ENCODE peak calls at places on chromosomes 13 and 19, in four cellular contexts. One of them, this sample, is unnamed.

GRCh38 chr19:33197591-33198000 is 3.5 kb downstream of the LRP3 start:
- DNase-seq in Ammon's horn: no peak
- DNase-seq in anterior cingulate cortex: no peak
- DNase-seq in activated CD4-positive, alpha-beta T cell treated with anti-CD3 and anti-CD28 coated beads, Interleukin-2, amount 50 U/mL, for 1 hour: no peak
- DNase-seq in this sample: no peak

GRCh38 chr19:51695702-51696315 is 2.7 kb downstream of the SPACA6 start:
- DNase-seq in Ammon's horn: no peak
- DNase-seq in anterior cingulate cortex: no peak
- DNase-seq in activated CD4-positive, alpha-beta T cell treated with anti-CD3 and anti-CD28 coated beads, Interleukin-2, amount 50 U/mL, for 1 hour: no peak
- DNase-seq in this sample: no peak

GRCh38 chr13:94121686-94122085 is 357.8 kb downstream of the DCT start:
- DNase-seq in Ammon's horn: no peak
- DNase-seq in anterior cingulate cortex: no peak
- DNase-seq in activated CD4-positive, alpha-beta T cell treated with anti-CD3 and anti-CD28 coated beads, Interleukin-2, amount 50 U/mL, for 1 hour: no peak
- DNase-seq in this sample: no peak

GRCh38 chr13:99124695-99125334 is 75.8 kb upstream of the UBAC2 start:
- DNase-seq in Ammon's horn: no peak
- DNase-seq in anterior cingulate cortex: no peak
- DNase-seq in activated CD4-positive, alpha-beta T cell treated with anti-CD3 and anti-CD28 coated beads, Interleukin-2, amount 50 U/mL, for 1 hour: no peak
- DNase-seq in this sample: no peak

GRCh38 chr13:21297452-21297851 is 121.0 kb downstream of the MRPL57 start:
- DNase-seq in Ammon's horn: no peak
- DNase-seq in anterior cingulate cortex: no peak
- DNase-seq in activated CD4-positive, alpha-beta T cell treated with anti-CD3 and anti-CD28 coated beads, Interleukin-2, amount 50 U/mL, for 1 hour: no peak
- DNase-seq in this sample: no peak

GRCh38 chr19:31164666-31165265 is 184.5 kb downstream of the TSHZ3 start:
- DNase-seq in Ammon's horn: no peak
- DNase-seq in anterior cingulate cortex: no peak
- DNase-seq in activated CD4-positive, alpha-beta T cell treated with anti-CD3 and anti-CD28 coated beads, Interleukin-2, amount 50 U/mL, for 1 hour: no peak
- DNase-seq in this sample: no peak

GRCh38 chr19:45676851-45677263 is 8.8 kb downstream of the GIPR start:
- DNase-seq in Ammon's horn: no peak
- DNase-seq in anterior cingulate cortex: no peak
- DNase-seq in activated CD4-positive, alpha-beta T cell treated with anti-CD3 and anti-CD28 coated beads, Interleukin-2, amount 50 U/mL, for 1 hour: peak
- DNase-seq in this sample: no peak

GRCh38 chr13:84961023-84961422 is 838.2 kb downstream of the SLITRK6 start:
- DNase-seq in Ammon's horn: no peak
- DNase-seq in anterior cingulate cortex: no peak
- DNase-seq in activated CD4-positive, alpha-beta T cell treated with anti-CD3 and anti-CD28 coated beads, Interleukin-2, amount 50 U/mL, for 1 hour: no peak
- DNase-seq in this sample: no peak

GRCh38 chr13:106261450-106261849 is 274.0 kb downstream of the EFNB2 start:
- DNase-seq in Ammon's horn: no peak
- DNase-seq in anterior cingulate cortex: no peak
- DNase-seq in activated CD4-positive, alpha-beta T cell treated with anti-CD3 and anti-CD28 coated beads, Interleukin-2, amount 50 U/mL, for 1 hour: no peak
- DNase-seq in this sample: no peak

GRCh38 chr13:92681239-92681638 is 545.4 kb upstream of the GPC6 start:
- DNase-seq in Ammon's horn: no peak
- DNase-seq in anterior cingulate cortex: no peak
- DNase-seq in activated CD4-positive, alpha-beta T cell treated with anti-CD3 and anti-CD28 coated beads, Interleukin-2, amount 50 U/mL, for 1 hour: no peak
- DNase-seq in this sample: no peak

GRCh38 chr13:84352946-84353345 is 470.7 kb upstream of the SLITRK1 start:
- DNase-seq in Ammon's horn: no peak
- DNase-seq in anterior cingulate cortex: no peak
- DNase-seq in activated CD4-positive, alpha-beta T cell treated with anti-CD3 and anti-CD28 coated beads, Interleukin-2, amount 50 U/mL, for 1 hour: no peak
- DNase-seq in this sample: no peak

GRCh38 chr19:38544569-38545315 is 73.0 kb downstream of the MAP4K1 start:
- DNase-seq in Ammon's horn: no peak
- DNase-seq in anterior cingulate cortex: no peak
- DNase-seq in activated CD4-positive, alpha-beta T cell treated with anti-CD3 and anti-CD28 coated beads, Interleukin-2, amount 50 U/mL, for 1 hour: no peak
- DNase-seq in this sample: no peak

GRCh38 chr19:33399745-33400681 is 26.5 kb downstream of the CEBPG start:
- DNase-seq in Ammon's horn: no peak
- DNase-seq in anterior cingulate cortex: no peak
- DNase-seq in activated CD4-positive, alpha-beta T cell treated with anti-CD3 and anti-CD28 coated beads, Interleukin-2, amount 50 U/mL, for 1 hour: no peak
- DNase-seq in this sample: no peak

GRCh38 chr19:53012006-53012405 is 1.7 kb upstream of the ERVV-1 start:
- DNase-seq in Ammon's horn: no peak
- DNase-seq in anterior cingulate cortex: no peak
- DNase-seq in activated CD4-positive, alpha-beta T cell treated with anti-CD3 and anti-CD28 coated beads, Interleukin-2, amount 50 U/mL, for 1 hour: no peak
- DNase-seq in this sample: no peak

GRCh38 chr13:74839656-74840055 is 642.3 kb downstream of the TBC1D4 start:
- DNase-seq in Ammon's horn: no peak
- DNase-seq in anterior cingulate cortex: no peak
- DNase-seq in activated CD4-positive, alpha-beta T cell treated with anti-CD3 and anti-CD28 coated beads, Interleukin-2, amount 50 U/mL, for 1 hour: no peak
- DNase-seq in this sample: no peak

This sample was measured in amygdala.